ENCODE peak calls at places on chromosome 1, in seven cellular contexts. U is breast epithelium, I is GM12891, J is transverse colon, Q is H54, K is right lobe of liver, O is GM12892. P is an unnamed sample.

GRCh38 chr1:160117709-160118183 is 2.2 kb downstream of the ATP1A2 start:
- DNase-seq in U (no peak), I (no peak), J (peak), Q (no peak), K (no peak), O (no peak), P (no peak)

GRCh38 chr1:203410117-203410900 is 59.4 kb upstream of the FMOD start:
- DNase-seq in U (no peak), I (no peak), J (no peak), Q (no peak), K (no peak), O (no peak), P (no peak)

GRCh38 chr1:244065063-244065788 is 14.1 kb downstream of the ZBTB18 start:
- DNase-seq in U (no peak), I (no peak), J (no peak), Q (no peak), K (peak), O (no peak), P (no peak)

GRCh38 chr1:32494196-32494595 is 29.3 kb downstream of the ZBTB8B start:
- DNase-seq in U (no peak), I (no peak), J (no peak), Q (no peak), K (no peak), O (no peak), P (peak)

GRCh38 chr1:116737855-116738318 is 16.3 kb upstream of the CD2 start:
- DNase-seq in U (no peak), I (no peak), J (no peak), Q (no peak), K (no peak), O (no peak), P (no peak)

GRCh38 chr1:207654320-207654719 is 9.4 kb downstream of the CR1L start:
- DNase-seq in U (no peak), I (no peak), J (no peak), Q (no peak), K (no peak), O (no peak), P (no peak)

GRCh38 chr1:199243423-199244061 is 604.7 kb downstream of the PTPRC start:
- DNase-seq in U (no peak), I (peak), J (peak), Q (peak), K (peak), O (peak), P (peak)

GRCh38 chr1:97144527-97144926 is 422.9 kb downstream of the PTBP2 start:
- DNase-seq in U (no peak), I (no peak), J (no peak), Q (no peak), K (no peak), O (no peak), P (no peak)

GRCh38 chr1:228920791-228921190 is 185.5 kb downstream of the RHOU start:
- DNase-seq in U (no peak), I (no peak), J (no peak), Q (no peak), K (no peak), O (no peak), P (no peak)

GRCh38 chr1:184860985-184861754 is 106.5 kb upstream of the EDEM3 start:
- DNase-seq in U (no peak), I (no peak), J (peak), Q (no peak), K (no peak), O (no peak), P (no peak)

GRCh38 chr1:105485207-105485606 is 1571.3 kb upstream of the PRMT6 start:
- DNase-seq in U (no peak), I (no peak), J (no peak), Q (peak), K (no peak), O (no peak), P (no peak)

GRCh38 chr1:177368255-177368654 is 197.5 kb downstream of the BRINP2 start:
- DNase-seq in U (no peak), I (no peak), J (no peak), Q (no peak), K (no peak), O (no peak), P (no peak)

GRCh38 chr1:164704954-164705353 is 146.0 kb downstream of the PBX1 start:
- DNase-seq in U (no peak), I (no peak), J (no peak), Q (no peak), K (no peak), O (no peak), P (peak)

GRCh38 chr1:80799457-80799856 is 1001.3 kb upstream of the ADGRL2 start:
- DNase-seq in U (no peak), I (no peak), J (no peak), Q (no peak), K (no peak), O (no peak), P (no peak)

GRCh38 chr1:184624626-184625025 is 130.0 kb downstream of the EDEM3 start:
- DNase-seq in U (no peak), I (no peak), J (no peak), Q (no peak), K (no peak), O (no peak), P (no peak)

GRCh38 chr1:12128120-12128519 is 38.7 kb upstream of the TNFRSF1B start:
- DNase-seq in U (no peak), I (no peak), J (no peak), Q (no peak), K (no peak), O (no peak), P (no peak)

GRCh38 chr1:185567006-185567405 is 167.2 kb upstream of the HMCN1 start:
- DNase-seq in U (no peak), I (no peak), J (no peak), Q (no peak), K (no peak), O (no peak), P (peak)

GRCh38 chr1:25785321-25786067 is 14.5 kb upstream of the SELENON start:
- DNase-seq in U (no peak), I (no peak), J (no peak), Q (no peak), K (no peak), O (no peak), P (no peak)

GRCh38 chr1:110190282-110190929 is 19.7 kb upstream of the KCNC4 start:
- DNase-seq in U (no peak), I (no peak), J (no peak), Q (no peak), K (peak), O (no peak), P (no peak)

GRCh38 chr1:168392958-168393357 is 112.3 kb downstream of the TBX19 start:
- DNase-seq in U (no peak), I (no peak), J (no peak), Q (no peak), K (no peak), O (no peak), P (no peak)

GRCh38 chr1:241614144-241614543 is 26.0 kb downstream of the CHML start:
- DNase-seq in U (no peak), I (no peak), J (no peak), Q (no peak), K (no peak), O (no peak), P (no peak)

GRCh38 chr1:118143136-118143535 is 41.9 kb downstream of the SPAG17 start:
- DNase-seq in U (no peak), I (no peak), J (no peak), Q (no peak), K (no peak), O (no peak), P (no peak)

GRCh38 chr1:100769906-100770646 is 50.5 kb downstream of the VCAM1 start:
- DNase-seq in U (no peak), I (no peak), J (no peak), Q (no peak), K (no peak), O (no peak), P (no peak)

GRCh38 chr1:182802006-182802798 is 12.6 kb downstream of the NPL start:
- DNase-seq in U (no peak), I (no peak), J (no peak), Q (no peak), K (no peak), O (no peak), P (no peak)

GRCh38 chr1:22255341-22256212 is 112.7 kb upstream of the WNT4 start:
- DNase-seq in U (no peak), I (no peak), J (peak), Q (no peak), K (no peak), O (no peak), P (no peak)

GRCh38 chr1:233656032-233656620 is 42.2 kb downstream of the KCNK1 start:
- DNase-seq in U (no peak), I (no peak), J (no peak), Q (no peak), K (no peak), O (no peak), P (peak)

GRCh38 chr1:93740601-93741031 is 59.0 kb upstream of the BCAR3 start:
- DNase-seq in U (no peak), I (no peak), J (no peak), Q (no peak), K (no peak), O (no peak), P (no peak)

GRCh38 chr1:24097663-24098062 is 14.3 kb downstream of the MYOM3 start:
- DNase-seq in U (no peak), I (no peak), J (no peak), Q (no peak), K (no peak), O (no peak), P (no peak)

GRCh38 chr1:24096737-24097103 is 15.2 kb downstream of the MYOM3 start:
- DNase-seq in U (no peak), I (no peak), J (no peak), Q (no peak), K (no peak), O (no peak), P (no peak)

GRCh38 chr1:24095140-24095859 is 16.6 kb downstream of the MYOM3 start:
- DNase-seq in U (no peak), I (no peak), J (no peak), Q (no peak), K (no peak), O (no peak), P (no peak)

GRCh38 chr1:24094554-24094953 is 17.4 kb downstream of the MYOM3 start:
- DNase-seq in U (no peak), I (no peak), J (no peak), Q (no peak), K (no peak), O (no peak), P (no peak)

DNA sequence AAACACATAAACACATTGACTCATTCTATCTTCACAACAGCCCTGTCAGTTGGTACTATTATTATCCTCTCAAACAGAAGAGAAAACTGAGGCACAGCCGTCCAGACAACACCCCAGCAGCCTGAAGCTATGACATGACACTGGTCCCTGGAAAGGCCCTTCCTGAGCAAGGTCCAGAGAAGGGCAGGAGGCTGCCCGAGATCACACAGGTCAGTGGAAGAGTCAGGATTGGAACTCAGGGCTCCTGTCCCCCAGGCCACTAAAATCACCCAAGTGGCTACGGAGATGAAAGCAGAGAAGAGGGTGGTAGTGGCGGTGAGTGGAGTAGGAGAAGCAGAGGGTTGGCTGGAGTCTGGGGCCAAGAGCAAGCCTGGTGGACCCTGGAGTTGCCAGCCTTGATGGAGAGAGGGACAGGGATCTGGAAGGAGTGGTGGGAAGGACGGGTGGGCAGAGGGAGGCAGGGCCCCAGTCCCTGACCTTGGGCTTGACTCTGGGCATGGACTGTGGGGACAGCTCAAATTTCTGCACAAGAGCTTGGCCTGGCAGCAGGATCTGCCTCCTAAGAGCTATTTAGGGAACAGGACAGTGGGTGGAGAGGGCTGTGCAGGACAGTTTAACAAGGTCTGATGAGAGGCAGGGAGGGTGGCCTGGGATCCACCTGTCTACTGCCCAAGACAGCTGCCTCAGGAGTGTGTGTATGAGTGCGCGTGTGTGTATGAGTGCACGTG is 15.8 kb downstream of the MYOM3 start:
- DNase-seq in U (no peak), I (no peak), J (no peak), Q (no peak), K (no peak), O (no peak), P (no peak)
- TF ChIP-seq POLR2A in U (no peak), I (no peak), J (no peak), Q (no peak), K (no peak), O (no peak), P (no peak)

GRCh38 chr1:2585318-2586092 is 1.1 kb upstream of the PRXL2B start:
- DNase-seq in U (peak), I (peak), J (peak), Q (peak), K (peak), O (peak), P (peak)
- TF ChIP-seq POLR2A in U (peak), I (peak), J (peak), Q (no peak), K (peak), O (peak), P (peak)

GRCh38 chr1:14958249-14959215 is 195.0 kb upstream of the TMEM51 start:
- DNase-seq in U (no peak), I (no peak), J (no peak), Q (no peak), K (no peak), O (no peak), P (no peak)

GRCh38 chr1:14962407-14962806 is 191.1 kb upstream of the TMEM51 start:
- DNase-seq in U (no peak), I (no peak), J (no peak), Q (no peak), K (no peak), O (no peak), P (no peak)

GRCh38 chr1:14959295-14959694 is 194.3 kb upstream of the TMEM51 start:
- DNase-seq in U (no peak), I (no peak), J (no peak), Q (no peak), K (no peak), O (no peak), P (no peak)

GRCh38 chr1:14964698-14965055 is 188.9 kb upstream of the TMEM51 start:
- DNase-seq in U (no peak), I (no peak), J (no peak), Q (no peak), K (no peak), O (no peak), P (no peak)

DNA sequence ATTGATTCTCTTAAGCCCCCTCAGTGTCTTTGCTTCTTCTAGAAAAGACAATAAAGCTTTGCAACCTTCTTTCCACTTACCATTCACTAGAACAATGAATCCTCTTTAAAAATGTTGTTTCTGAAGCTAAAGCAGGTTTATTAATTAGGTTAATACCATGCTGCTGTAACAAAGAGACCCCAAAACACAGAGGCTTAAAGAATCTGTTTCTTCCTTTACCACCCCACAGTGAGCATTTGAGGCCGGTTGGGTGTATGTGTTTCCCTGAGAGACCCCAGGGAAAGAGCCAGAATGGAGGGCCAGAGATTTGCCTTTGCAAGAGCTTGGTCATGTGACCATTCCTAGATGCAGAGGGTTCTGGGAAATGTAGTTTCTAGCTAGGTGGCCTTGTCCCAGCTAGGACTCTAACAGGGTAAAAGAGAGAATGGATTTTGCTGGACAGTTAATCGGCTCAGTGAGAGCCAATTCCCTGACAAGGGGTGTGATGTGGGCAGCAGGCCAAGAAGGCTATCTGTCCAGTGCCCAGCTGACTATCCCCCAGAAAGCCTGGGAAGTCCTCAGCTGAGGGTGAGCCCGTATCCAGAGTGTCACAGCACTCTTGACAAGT is 191.8 kb upstream of the TMEM51 start:
- DNase-seq in U (no peak), I (no peak), J (no peak), Q (no peak), K (no peak), O (no peak), P (no peak)
- TF ChIP-seq POLR2A in U (no peak), I (no peak), J (no peak), Q (no peak), K (no peak), O (no peak), P (no peak)

DNA sequence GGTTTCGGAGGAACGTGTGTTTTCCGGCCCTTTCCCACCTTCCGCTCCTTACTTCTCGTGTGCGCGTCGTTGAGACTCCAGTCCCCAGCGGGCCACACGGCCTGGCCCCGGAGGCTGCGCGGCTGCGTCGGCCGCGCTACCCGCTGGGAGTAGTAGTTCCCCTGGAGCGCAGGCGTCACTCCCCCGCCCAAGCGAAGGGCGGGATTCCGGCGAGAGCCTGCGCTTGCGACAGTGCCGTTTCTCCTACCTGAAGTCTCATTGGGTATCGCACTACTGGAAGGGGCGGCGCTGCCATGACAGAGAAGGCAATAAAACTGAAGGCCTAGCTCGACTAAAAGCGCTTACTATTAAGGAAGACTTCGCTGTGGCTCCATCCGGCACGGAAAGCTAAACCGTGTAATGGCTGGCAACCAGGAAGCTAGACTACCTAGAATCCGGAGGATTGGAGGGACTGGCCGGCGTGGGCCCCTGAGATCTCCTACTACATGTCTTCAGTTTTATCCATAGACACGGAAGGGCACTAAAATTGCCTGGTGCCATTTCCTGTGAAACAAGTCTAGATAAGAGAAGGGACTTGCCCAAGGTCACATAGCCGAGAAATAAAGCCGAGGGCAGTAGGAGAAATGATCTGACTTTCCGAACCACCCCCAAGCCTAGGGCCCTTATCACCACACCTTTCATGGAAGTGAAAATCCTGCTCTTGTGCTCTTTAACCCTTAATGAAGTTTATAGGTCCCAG is 798 bp upstream of the TMEM69 start:
- DNase-seq in U (peak), I (peak), J (peak), Q (peak), K (peak), O (peak), P (peak)
- TF ChIP-seq POLR2A in U (peak), I (peak), J (peak), Q (peak), K (peak), O (peak), P (peak)

GRCh38 chr1:214290399-214291037 is 9.6 kb downstream of the SMYD2 start:
- DNase-seq in U (no peak), I (no peak), J (no peak), Q (no peak), K (no peak), O (no peak), P (no peak)

GRCh38 chr1:214292317-214292716 is 11.4 kb downstream of the SMYD2 start:
- DNase-seq in U (no peak), I (no peak), J (no peak), Q (no peak), K (no peak), O (no peak), P (no peak)

GRCh38 chr1:214285622-214286440 is 4.9 kb downstream of the SMYD2 start:
- DNase-seq in U (no peak), I (no peak), J (no peak), Q (no peak), K (no peak), O (no peak), P (no peak)

GRCh38 chr1:214287884-214288283 is 6.9 kb downstream of the SMYD2 start:
- DNase-seq in U (no peak), I (no peak), J (no peak), Q (no peak), K (no peak), O (no peak), P (no peak)

GRCh38 chr1:214289574-214290272 is 8.8 kb downstream of the SMYD2 start:
- DNase-seq in U (no peak), I (no peak), J (no peak), Q (no peak), K (no peak), O (no peak), P (no peak)
- TF ChIP-seq POLR2A in U (no peak), I (no peak), J (no peak), Q (no peak), K (no peak), O (no peak), P (no peak)

GRCh38 chr1:109090415-109091195 is at the start of gene TMEM167B:
- DNase-seq in U (peak), I (peak), J (peak), Q (peak), K (peak), O (peak), P (peak)
- TF ChIP-seq POLR2A in U (peak), I (peak), J (peak), Q (peak), K (peak), O (peak), P (peak)

P was measured in erythroblast.